ENCODE peak calls at places on chromosomes 11 and 22, in five cellular contexts. T is H1, R is K562, B is HepG2, I is HCT116. Y is an unnamed sample.

GRCh38 chr11:2265396-2265795 is 5.0 kb downstream of the ASCL2 start:
- DNase-seq in I (no peak), T (no peak), B (no peak), R (no peak), Y (peak)

GRCh38 chr11:84408946-84409411 is 1122.8 kb upstream of the CCDC90B start:
- DNase-seq in T (no peak), R (no peak), B (no peak), I (no peak), Y (no peak)

GRCh38 chr11:134275534-134276395 is at the start of gene GLB1L3:
- DNase-seq in T (peak), I (no peak), B (no peak), R (peak), Y (no peak)

GRCh38 chr22:26903030-26903856 is 245.9 kb downstream of the MIAT start:
- DNase-seq in T (peak), B (no peak), I (no peak), R (no peak), Y (no peak)

GRCh38 chr11:15027011-15027410 is 46.4 kb upstream of the CALCB start:
- DNase-seq in T (no peak), I (no peak), B (no peak), R (no peak), Y (no peak)

GRCh38 chr22:33166206-33166605 is 108.0 kb upstream of the SYN3 start:
- DNase-seq in B (no peak), I (no peak), T (no peak), R (no peak), Y (no peak)

GRCh38 chr22:39995346-39996252 is 845 bp downstream of the FAM83F start:
- DNase-seq in I (no peak), R (no peak), B (no peak), T (no peak), Y (no peak)

GRCh38 chr11:78030429-78031325 is 7.6 kb upstream of the KCTD14 start:
- DNase-seq in I (no peak), T (no peak), R (no peak), B (peak), Y (no peak)

GRCh38 chr22:27866136-27867091 is 52.6 kb downstream of the PITPNB start:
- DNase-seq in B (peak), R (no peak), T (no peak), I (no peak), Y (no peak)

GRCh38 chr11:74575999-74576398 is 16.4 kb upstream of the POLD3 start:
- DNase-seq in T (no peak), B (no peak), R (no peak), I (no peak), Y (no peak)

GRCh38 chr11:47333526-47333845 is 19.0 kb downstream of the MYBPC3 start:
- DNase-seq in R (no peak), T (no peak), B (no peak), I (no peak), Y (no peak)

GRCh38 chr11:123581651-123582399 is 72.6 kb downstream of the SCN3B start:
- DNase-seq in R (no peak), B (no peak), I (no peak), T (no peak), Y (no peak)

GRCh38 chr11:68978931-68979591 is 1.7 kb downstream of the MRGPRD start:
- DNase-seq in T (no peak), I (no peak), B (no peak), R (no peak), Y (no peak)

GRCh38 chr11:41459602-41460405 is at the start of gene LRRC4C:
- DNase-seq in R (no peak), I (no peak), T (peak), B (no peak), Y (no peak)

GRCh38 chr11:6988506-6988905 is 31.6 kb downstream of the ZNF214 start:
- DNase-seq in B (no peak), I (no peak), R (no peak), T (no peak), Y (no peak)

GRCh38 chr11:102831709-102832492 is 11.5 kb downstream of the MMP3 start:
- DNase-seq in R (no peak), I (no peak), T (no peak), B (peak), Y (no peak)

GRCh38 chr11:68214173-68215086 is 1.3 kb upstream of the KMT5B start:
- DNase-seq in R (no peak), B (no peak), I (no peak), T (peak), Y (no peak)

GRCh38 chr22:43079742-43080141 is 9.4 kb downstream of the TTLL1 start:
- DNase-seq in B (no peak), I (no peak), T (no peak), R (peak), Y (no peak)

GRCh38 chr11:62980133-62980760 is 4.5 kb downstream of the SLC22A6 start:
- DNase-seq in T (no peak), R (no peak), I (no peak), B (no peak), Y (no peak)

GRCh38 chr22:47206819-47207218 is 444.4 kb downstream of the TBC1D22A start:
- DNase-seq in I (no peak), T (no peak), B (no peak), R (no peak), Y (no peak)

GRCh38 chr11:21814169-21814568 is 378.7 kb upstream of the ANO5 start:
- DNase-seq in R (no peak), T (no peak), I (no peak), B (peak), Y (no peak)

GRCh38 chr11:112504056-112504455 is 243.4 kb upstream of the PLET1 start:
- DNase-seq in B (no peak), R (no peak), I (no peak), T (no peak), Y (no peak)

GRCh38 chr11:94544832-94545640 is 1.3 kb downstream of the FUT4 start:
- DNase-seq in I (no peak), R (peak), T (peak), B (no peak), Y (no peak)

GRCh38 chr11:24642648-24643047 is 145.8 kb downstream of the LUZP2 start:
- DNase-seq in R (no peak), I (no peak), B (no peak), T (no peak), Y (no peak)

GRCh38 chr11:107477820-107478219 is 20.2 kb upstream of the CWF19L2 start:
- DNase-seq in I (no peak), T (no peak), R (no peak), B (no peak), Y (no peak)

GRCh38 chr11:109421981-109422590 is at the start of gene C11orf87:
- DNase-seq in R (no peak), I (no peak), B (no peak), T (peak), Y (no peak)

GRCh38 chr11:10288881-10289764 is 4.9 kb downstream of the SBF2 start:
- DNase-seq in T (no peak), R (no peak), B (peak), I (no peak), Y (no peak)

GRCh38 chr11:78801161-78801884 is 226.7 kb upstream of the NARS2 start:
- DNase-seq in B (no peak), R (no peak), T (no peak), I (no peak), Y (no peak)

GRCh38 chr11:105211806-105212531 is 72.4 kb upstream of the CARD18 start:
- DNase-seq in T (no peak), R (no peak), B (no peak), I (no peak), Y (no peak)

GRCh38 chr11:68505596-68505995 is 45.0 kb downstream of the PPP6R3 start:
- DNase-seq in I (no peak), R (no peak), B (no peak), T (no peak), Y (no peak)

GRCh38 chr22:20216863-20217499 is 51.1 kb downstream of the RTN4R start:
- DNase-seq in T (no peak), R (no peak), I (no peak), B (no peak), Y (no peak)

GRCh38 chr22:46114518-46115387 is 35.6 kb upstream of the PPARA start:
- DNase-seq in T (no peak), B (no peak), I (no peak), R (no peak), Y (no peak)

GRCh38 chr11:120241277-120241676 is 1.3 kb downstream of the POU2F3 start:
- DNase-seq in T (no peak), R (no peak), B (no peak), I (no peak), Y (no peak)

GRCh38 chr11:44631831-44632230 is 66.4 kb downstream of the CD82 start:
- DNase-seq in R (no peak), T (no peak), I (no peak), B (no peak), Y (no peak)

GRCh38 chr11:43784301-43784700 is 96.3 kb upstream of the ALKBH3 start:
- DNase-seq in I (no peak), B (no peak), R (peak), T (no peak), Y (no peak)

GRCh38 chr22:44697423-44698179 is 4.4 kb upstream of the PRR5 start:
- DNase-seq in I (peak), B (peak), T (peak), R (peak), Y (no peak)

GRCh38 chr11:2789791-2790580 is 90.2 kb upstream of the KCNQ1OT1 start:
- DNase-seq in B (no peak), I (no peak), R (no peak), T (no peak), Y (no peak)

GRCh38 chr11:61164610-61165424 is 3.6 kb upstream of the VPS37C start:
- DNase-seq in I (no peak), R (no peak), B (no peak), T (no peak), Y (no peak)

GRCh38 chr11:112293614-112294013 is 33.0 kb upstream of the PLET1 start:
- DNase-seq in T (no peak), I (no peak), B (no peak), R (no peak), Y (no peak)

DNA sequence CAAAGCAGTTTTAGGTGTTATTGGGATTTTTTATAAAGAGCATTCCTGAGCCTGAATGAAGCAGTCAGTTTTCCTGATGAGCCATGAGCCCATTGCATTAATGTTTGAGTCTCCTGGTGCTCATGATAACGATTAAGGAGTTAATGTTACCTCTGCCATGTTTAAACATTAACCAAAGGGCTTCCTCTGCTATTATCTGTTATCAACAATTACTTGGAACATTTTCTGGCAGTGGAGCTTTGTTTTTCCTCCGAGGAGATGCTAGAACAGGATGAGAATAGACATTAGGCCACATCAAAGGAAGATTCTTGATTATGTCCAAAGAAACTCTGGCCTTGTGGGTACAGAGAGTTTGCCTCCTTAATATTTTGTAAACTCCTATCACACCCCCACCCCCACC is 49.9 kb downstream of the ZNRF3 start:
- DNase-seq in T (no peak), I (no peak), R (no peak), B (peak), Y (no peak)
- TF ChIP-seq SRF in T (no peak), I (no peak), R (no peak), B (no peak), Y (no peak)

GRCh38 chr11:73292481-73292880 is 15.6 kb upstream of the ARHGEF17 start:
- DNase-seq in T (no peak), R (no peak), B (no peak), I (no peak), Y (no peak)
- TF ChIP-seq RAD21 in T (no peak), R (no peak), B (no peak), I (no peak), Y (no peak)

DNA sequence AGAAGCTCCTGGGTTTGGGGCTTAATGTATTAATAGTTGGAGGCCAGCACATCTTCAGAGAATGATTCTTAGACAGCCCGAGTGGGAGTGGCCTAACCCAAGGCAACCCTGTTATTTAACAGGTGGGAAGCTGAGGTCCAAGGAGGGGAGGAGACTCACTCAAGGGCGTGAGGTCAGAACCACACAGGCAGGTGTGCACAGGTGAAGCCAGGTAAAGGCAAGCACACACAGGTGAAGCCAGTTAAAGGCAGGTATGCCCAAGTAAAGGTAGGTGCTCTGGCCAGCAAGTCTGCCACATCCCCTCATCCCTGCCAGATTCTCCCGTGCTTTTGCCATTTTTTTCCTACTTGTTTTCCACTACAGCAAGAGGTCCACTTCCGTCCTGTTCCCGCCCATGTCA is 2.9 kb upstream of the SHANK2 start:
- DNase-seq in I (no peak), R (no peak), T (no peak), B (no peak), Y (no peak)
- TF ChIP-seq SRF in I (no peak), R (no peak), T (no peak), B (no peak), Y (no peak)

GRCh38 chr22:30181459-30182353 is 64.9 kb downstream of the LIF start:
- DNase-seq in I (no peak), R (no peak), T (no peak), B (no peak), Y (no peak)

GRCh38 chr22:30178180-30179126 is 68.1 kb downstream of the LIF start:
- DNase-seq in T (no peak), R (no peak), I (peak), B (no peak), Y (no peak)

GRCh38 chr22:30175743-30176288 is 70.7 kb downstream of the LIF start:
- DNase-seq in B (no peak), I (no peak), R (no peak), T (no peak), Y (no peak)

GRCh38 chr22:30180616-30181015 is 65.9 kb downstream of the LIF start:
- DNase-seq in B (no peak), I (no peak), T (no peak), R (no peak), Y (no peak)

DNA sequence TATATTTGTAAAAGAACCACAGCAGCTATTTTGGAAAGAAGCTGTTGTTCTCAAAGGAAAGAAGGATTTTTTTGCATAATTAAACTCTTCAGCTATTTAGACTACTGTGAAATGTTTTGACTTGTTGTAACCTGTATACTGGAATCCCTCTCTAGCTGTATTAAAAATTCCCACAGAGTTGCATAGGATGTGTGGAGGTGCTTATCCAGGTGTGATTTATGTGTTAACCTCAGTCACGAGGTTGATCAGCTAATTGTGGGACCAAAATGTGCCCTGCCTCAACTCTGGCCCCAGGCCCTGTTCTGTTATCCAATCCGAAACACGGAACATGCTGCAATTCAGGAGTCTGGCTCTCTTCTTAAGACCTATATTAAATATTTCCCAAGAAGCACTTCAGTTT is 70.1 kb downstream of the LIF start:
- DNase-seq in R (no peak), I (no peak), B (no peak), T (no peak), Y (no peak)
- TF ChIP-seq RAD21 in R (no peak), I (no peak), B (no peak), T (no peak), Y (no peak)

GRCh38 chr11:124746621-124747243 is 5.3 kb downstream of the VSIG2 start:
- DNase-seq in T (peak), B (peak), R (peak), I (peak), Y (peak)

GRCh38 chr11:124748100-124748418 is 4.0 kb downstream of the VSIG2 start:
- DNase-seq in B (no peak), I (no peak), R (no peak), T (no peak), Y (no peak)

GRCh38 chr11:124749920-124750319 is 2.1 kb downstream of the VSIG2 start:
- DNase-seq in B (no peak), T (no peak), I (no peak), R (no peak), Y (no peak)

GRCh38 chr11:124747406-124748099 is 4.5 kb downstream of the VSIG2 start:
- DNase-seq in I (no peak), R (no peak), B (no peak), T (no peak), Y (no peak)

DNA sequence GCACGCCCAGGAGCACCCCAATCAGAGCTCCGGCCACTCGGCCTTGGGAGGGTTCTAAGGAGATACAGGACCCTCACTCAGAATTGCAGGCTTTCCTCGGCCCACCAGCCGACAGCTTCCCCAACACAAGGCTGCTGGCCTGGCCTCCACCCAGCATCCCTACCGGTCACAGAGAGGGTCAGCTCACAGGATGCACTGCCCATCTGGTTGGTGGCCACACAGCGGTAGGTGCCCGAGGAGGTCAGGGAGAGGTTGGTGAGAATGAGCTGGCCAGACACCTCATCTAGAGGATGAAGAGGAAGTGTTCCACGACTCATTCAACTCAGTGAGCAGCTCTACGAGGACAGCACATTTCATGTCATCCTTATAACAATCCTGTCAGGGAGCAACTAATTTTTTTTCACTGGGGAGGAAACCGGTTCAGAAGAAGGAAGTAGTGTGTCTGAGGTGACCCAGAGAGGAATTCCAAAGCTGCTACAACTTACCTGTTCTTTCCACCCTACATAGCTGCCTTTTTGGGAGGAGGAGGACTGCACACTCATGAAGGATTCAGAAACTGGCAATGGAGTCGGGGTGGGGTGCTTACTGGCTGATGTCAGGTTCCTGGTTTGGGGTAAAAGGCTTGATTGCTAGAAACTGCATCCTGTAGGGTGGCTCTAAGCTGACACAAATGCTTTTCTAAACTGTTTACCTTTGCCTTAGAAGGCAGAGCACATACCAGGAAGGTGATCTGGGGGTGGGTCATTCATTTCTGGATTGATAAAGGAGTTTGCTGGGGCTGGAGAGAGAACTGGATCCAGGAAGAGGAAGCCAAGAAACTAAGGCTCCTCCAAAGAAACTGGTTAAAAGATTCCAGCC is 3.3 kb downstream of the VSIG2 start:
- DNase-seq in B (no peak), R (no peak), T (no peak), I (no peak), Y (no peak)
- TF ChIP-seq SRF in B (no peak), R (no peak), T (no peak), I (no peak), Y (no peak)

DNA sequence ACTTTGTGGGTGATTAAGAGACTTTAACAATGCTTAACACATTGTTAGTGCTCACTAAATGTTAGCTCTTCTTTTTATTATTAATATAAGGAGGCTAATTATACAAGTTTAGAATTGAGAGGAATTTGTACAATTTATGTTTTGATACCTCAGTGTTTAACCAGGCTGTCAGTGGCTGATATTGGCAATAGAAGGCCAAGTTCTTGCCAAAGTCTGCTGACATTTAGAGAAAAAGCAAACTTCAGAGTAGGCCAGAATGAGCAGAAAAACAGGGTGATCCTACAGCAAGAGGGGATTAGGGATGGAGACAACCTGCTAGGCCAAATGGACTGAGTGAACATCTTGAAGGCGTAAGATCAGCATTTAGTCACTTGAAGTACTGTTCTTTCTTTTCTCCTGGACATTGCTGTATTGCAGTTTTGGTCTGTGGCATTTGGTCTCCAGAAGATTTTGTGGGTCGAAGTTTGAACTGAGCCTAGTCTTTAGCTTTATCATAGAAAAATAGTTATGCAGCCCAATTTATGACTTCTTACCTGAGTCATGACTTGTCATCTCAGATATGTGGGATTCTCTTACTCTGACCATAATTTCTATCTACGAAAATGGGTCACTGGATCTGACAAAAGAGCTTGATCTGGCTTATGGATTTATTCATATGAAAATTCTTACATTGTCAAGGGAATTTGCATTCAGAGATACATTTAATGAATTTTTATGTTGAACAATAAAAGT is 9.0 kb downstream of the TRIM44 start:
- DNase-seq in T (no peak), R (no peak), B (no peak), I (no peak), Y (no peak)
- TF ChIP-seq RAD21 in T (no peak), R (no peak), B (no peak), I (no peak), Y (no peak)

GRCh38 chr22:22228921-22229320 is 15.7 kb upstream of the VPREB1 start:
- DNase-seq in B (no peak), T (no peak), I (no peak), R (no peak), Y (no peak)
- TF ChIP-seq SRF in B (no peak), T (no peak), I (no peak), R (no peak), Y (no peak)

GRCh38 chr22:50577987-50578775 is at the start of gene CPT1B:
- DNase-seq in R (peak), B (no peak), T (no peak), I (no peak), Y (no peak)
- TF ChIP-seq RAD21 in R (no peak), B (no peak), T (no peak), I (no peak), Y (no peak)